ENCODE peak calls at places on chromosomes 7 and 10, in eight cellular contexts. One of them, this sample, is unnamed.

GRCh38 chr7:114689391-114689790 is 232.5 kb upstream of the MDFIC start:
- DNase-seq in IMR-90: no peak
- DNase-seq in gastrocnemius medialis: no peak
- DNase-seq in Peyer's patch: no peak
- DNase-seq in left ventricle myocardium inferior: no peak
- DNase-seq in SK-N-SH: no peak
- DNase-seq in body of pancreas: no peak
- DNase-seq in tibial artery: no peak
- DNase-seq in this sample: no peak

GRCh38 chr10:98528785-98529183 is 82.0 kb upstream of the HPS1 start:
- DNase-seq in IMR-90: no peak
- DNase-seq in gastrocnemius medialis: no peak
- DNase-seq in Peyer's patch: no peak
- DNase-seq in left ventricle myocardium inferior: no peak
- DNase-seq in SK-N-SH: no peak
- DNase-seq in body of pancreas: no peak
- DNase-seq in tibial artery: no peak
- DNase-seq in this sample: no peak

GRCh38 chr10:132654708-132655661 is 117.4 kb downstream of the INPP5A start:
- DNase-seq in IMR-90: peak; percentile 55
- DNase-seq in gastrocnemius medialis: no peak
- DNase-seq in Peyer's patch: peak; percentile 73
- DNase-seq in left ventricle myocardium inferior: peak; percentile 42
- DNase-seq in SK-N-SH: peak; percentile 95
- DNase-seq in body of pancreas: peak; percentile 48
- DNase-seq in tibial artery: no peak
- DNase-seq in this sample: peak; percentile 44

GRCh38 chr10:77493851-77494788 is 143.5 kb downstream of the KCNMA1 start:
- DNase-seq in IMR-90: peak; percentile 54
- DNase-seq in gastrocnemius medialis: no peak
- DNase-seq in Peyer's patch: no peak
- DNase-seq in left ventricle myocardium inferior: no peak
- DNase-seq in SK-N-SH: peak; percentile 69
- DNase-seq in body of pancreas: no peak
- DNase-seq in tibial artery: no peak
- DNase-seq in this sample: no peak

GRCh38 chr7:2209146-2209960 is 23.4 kb downstream of the MAD1L1 start:
- DNase-seq in IMR-90: peak; percentile 68
- DNase-seq in gastrocnemius medialis: peak; percentile 38
- DNase-seq in Peyer's patch: peak; percentile 77
- DNase-seq in left ventricle myocardium inferior: peak; percentile 72
- DNase-seq in SK-N-SH: peak; percentile 95
- DNase-seq in body of pancreas: peak; percentile 41
- DNase-seq in tibial artery: peak; percentile 46
- DNase-seq in this sample: peak; percentile 85

GRCh38 chr7:36062159-36062815 is 90.8 kb upstream of the EEPD1 start:
- DNase-seq in IMR-90: no peak
- DNase-seq in gastrocnemius medialis: no peak
- DNase-seq in Peyer's patch: no peak
- DNase-seq in left ventricle myocardium inferior: no peak
- DNase-seq in SK-N-SH: no peak
- DNase-seq in body of pancreas: no peak
- DNase-seq in tibial artery: peak; percentile 59
- DNase-seq in this sample: peak; percentile 27

GRCh38 chr10:60463726-60464125 is 74.1 kb upstream of the ANK3 start:
- DNase-seq in IMR-90: peak; percentile 18
- DNase-seq in gastrocnemius medialis: no peak
- DNase-seq in Peyer's patch: no peak
- DNase-seq in left ventricle myocardium inferior: no peak
- DNase-seq in SK-N-SH: no peak
- DNase-seq in body of pancreas: no peak
- DNase-seq in tibial artery: no peak
- DNase-seq in this sample: no peak

GRCh38 chr10:15879663-15880062 is 19.4 kb upstream of the MINDY3 start:
- DNase-seq in IMR-90: no peak
- DNase-seq in gastrocnemius medialis: no peak
- DNase-seq in Peyer's patch: no peak
- DNase-seq in left ventricle myocardium inferior: no peak
- DNase-seq in SK-N-SH: no peak
- DNase-seq in body of pancreas: no peak
- DNase-seq in tibial artery: no peak
- DNase-seq in this sample: no peak

GRCh38 chr10:63763744-63764143 is 242.5 kb downstream of the REEP3 start:
- DNase-seq in IMR-90: peak; percentile 15
- DNase-seq in gastrocnemius medialis: no peak
- DNase-seq in Peyer's patch: no peak
- DNase-seq in left ventricle myocardium inferior: no peak
- DNase-seq in SK-N-SH: no peak
- DNase-seq in body of pancreas: no peak
- DNase-seq in tibial artery: no peak
- DNase-seq in this sample: no peak

GRCh38 chr10:27383595-27384542 is 120.2 kb upstream of the RAB18 start:
- DNase-seq in IMR-90: peak; percentile 6
- DNase-seq in gastrocnemius medialis: no peak
- DNase-seq in Peyer's patch: no peak
- DNase-seq in left ventricle myocardium inferior: no peak
- DNase-seq in SK-N-SH: no peak
- DNase-seq in body of pancreas: no peak
- DNase-seq in tibial artery: no peak
- DNase-seq in this sample: no peak

GRCh38 chr10:94212876-94213595 is 149.7 kb downstream of the NOC3L start:
- DNase-seq in IMR-90: no peak
- DNase-seq in gastrocnemius medialis: peak; percentile 82
- DNase-seq in Peyer's patch: peak; percentile 60
- DNase-seq in left ventricle myocardium inferior: no peak
- DNase-seq in SK-N-SH: no peak
- DNase-seq in body of pancreas: peak; percentile 17
- DNase-seq in tibial artery: peak; percentile 60
- DNase-seq in this sample: peak; percentile 73

GRCh38 chr10:88791924-88792323 is 10.6 kb upstream of the LIPM start:
- DNase-seq in IMR-90: peak; percentile 8
- DNase-seq in gastrocnemius medialis: no peak
- DNase-seq in Peyer's patch: peak; percentile 48
- DNase-seq in left ventricle myocardium inferior: no peak
- DNase-seq in SK-N-SH: peak; percentile 19
- DNase-seq in body of pancreas: peak; percentile 12
- DNase-seq in tibial artery: no peak
- DNase-seq in this sample: no peak

GRCh38 chr10:18378766-18379165 is 238.5 kb downstream of the CACNB2 start:
- DNase-seq in IMR-90: no peak
- DNase-seq in gastrocnemius medialis: no peak
- DNase-seq in Peyer's patch: no peak
- DNase-seq in left ventricle myocardium inferior: peak; percentile 32
- DNase-seq in SK-N-SH: no peak
- DNase-seq in body of pancreas: no peak
- DNase-seq in tibial artery: no peak
- DNase-seq in this sample: no peak

GRCh38 chr7:2172311-2173183 is 60.2 kb downstream of the MAD1L1 start:
- DNase-seq in IMR-90: peak; percentile 97
- DNase-seq in gastrocnemius medialis: no peak
- DNase-seq in Peyer's patch: no peak
- DNase-seq in left ventricle myocardium inferior: no peak
- DNase-seq in SK-N-SH: peak; percentile 39
- DNase-seq in body of pancreas: peak; percentile 51
- DNase-seq in tibial artery: no peak
- DNase-seq in this sample: no peak

GRCh38 chr7:105202561-105203130 is 186.1 kb downstream of the SRPK2 start:
- DNase-seq in IMR-90: peak; percentile 33
- DNase-seq in gastrocnemius medialis: no peak
- DNase-seq in Peyer's patch: no peak
- DNase-seq in left ventricle myocardium inferior: no peak
- DNase-seq in SK-N-SH: no peak
- DNase-seq in body of pancreas: no peak
- DNase-seq in tibial artery: no peak
- DNase-seq in this sample: no peak

GRCh38 chr10:20110435-20111119 is 294.3 kb downstream of the PLXDC2 start:
- DNase-seq in IMR-90: no peak
- DNase-seq in gastrocnemius medialis: no peak
- DNase-seq in Peyer's patch: no peak
- DNase-seq in left ventricle myocardium inferior: no peak
- DNase-seq in SK-N-SH: no peak
- DNase-seq in body of pancreas: no peak
- DNase-seq in tibial artery: no peak
- DNase-seq in this sample: no peak
- H3K27ac ChIP-seq in IMR-90: no peak overlapping the region
- H3K27ac ChIP-seq in gastrocnemius medialis: no peak overlapping the region
- H3K27ac ChIP-seq in Peyer's patch: no peak overlapping the region
- H3K27ac ChIP-seq in left ventricle myocardium inferior: no peak overlapping the region
- H3K27ac ChIP-seq in SK-N-SH: no peak overlapping the region
- H3K27ac ChIP-seq in body of pancreas: no peak overlapping the region
- H3K27ac ChIP-seq in tibial artery: no peak overlapping the region
- H3K27ac ChIP-seq in this sample: no peak overlapping the region

GRCh38 chr10:125148021-125148439 is 12.3 kb downstream of the CTBP2 start:
- DNase-seq in IMR-90: no peak
- DNase-seq in gastrocnemius medialis: no peak
- DNase-seq in Peyer's patch: peak; percentile 45
- DNase-seq in left ventricle myocardium inferior: no peak
- DNase-seq in SK-N-SH: no peak
- DNase-seq in body of pancreas: peak; percentile 67
- DNase-seq in tibial artery: peak; percentile 52
- DNase-seq in this sample: peak; percentile 76
- H3K27ac ChIP-seq in IMR-90: peak overlapping the region; percentile 45
- H3K27ac ChIP-seq in gastrocnemius medialis: peak overlapping the region; percentile 97
- H3K27ac ChIP-seq in Peyer's patch: no peak overlapping the region
- H3K27ac ChIP-seq in left ventricle myocardium inferior: peak overlapping the region; percentile 71
- H3K27ac ChIP-seq in SK-N-SH: peak overlapping the region; percentile 40
- H3K27ac ChIP-seq in body of pancreas: peak overlapping the region; percentile 100
- H3K27ac ChIP-seq in tibial artery: peak overlapping the region; percentile 89
- H3K27ac ChIP-seq in this sample: peak overlapping the region; percentile 98

GRCh38 chr10:11162828-11163599 is 145.3 kb downstream of the CELF2 start:
- DNase-seq in IMR-90: no peak
- DNase-seq in gastrocnemius medialis: peak; percentile 27
- DNase-seq in Peyer's patch: peak; percentile 95
- DNase-seq in left ventricle myocardium inferior: peak; percentile 42
- DNase-seq in SK-N-SH: no peak
- DNase-seq in body of pancreas: peak; percentile 78
- DNase-seq in tibial artery: peak; percentile 77
- DNase-seq in this sample: no peak

GRCh38 chr10:11165591-11166543 is 148.2 kb downstream of the CELF2 start:
- DNase-seq in IMR-90: no peak
- DNase-seq in gastrocnemius medialis: peak; percentile 37
- DNase-seq in Peyer's patch: peak; percentile 91
- DNase-seq in left ventricle myocardium inferior: peak; percentile 70
- DNase-seq in SK-N-SH: peak; percentile 71
- DNase-seq in body of pancreas: peak; percentile 54
- DNase-seq in tibial artery: peak; percentile 75
- DNase-seq in this sample: peak; percentile 62

GRCh38 chr10:11167233-11167979 is 149.7 kb downstream of the CELF2 start:
- DNase-seq in IMR-90: no peak
- DNase-seq in gastrocnemius medialis: no peak
- DNase-seq in Peyer's patch: no peak
- DNase-seq in left ventricle myocardium inferior: no peak
- DNase-seq in SK-N-SH: no peak
- DNase-seq in body of pancreas: no peak
- DNase-seq in tibial artery: no peak
- DNase-seq in this sample: no peak

GRCh38 chr10:11163990-11164805 is 146.5 kb downstream of the CELF2 start:
- DNase-seq in IMR-90: no peak
- DNase-seq in gastrocnemius medialis: no peak
- DNase-seq in Peyer's patch: peak; percentile 63
- DNase-seq in left ventricle myocardium inferior: peak; percentile 33
- DNase-seq in SK-N-SH: no peak
- DNase-seq in body of pancreas: no peak
- DNase-seq in tibial artery: no peak
- DNase-seq in this sample: no peak

DNA sequence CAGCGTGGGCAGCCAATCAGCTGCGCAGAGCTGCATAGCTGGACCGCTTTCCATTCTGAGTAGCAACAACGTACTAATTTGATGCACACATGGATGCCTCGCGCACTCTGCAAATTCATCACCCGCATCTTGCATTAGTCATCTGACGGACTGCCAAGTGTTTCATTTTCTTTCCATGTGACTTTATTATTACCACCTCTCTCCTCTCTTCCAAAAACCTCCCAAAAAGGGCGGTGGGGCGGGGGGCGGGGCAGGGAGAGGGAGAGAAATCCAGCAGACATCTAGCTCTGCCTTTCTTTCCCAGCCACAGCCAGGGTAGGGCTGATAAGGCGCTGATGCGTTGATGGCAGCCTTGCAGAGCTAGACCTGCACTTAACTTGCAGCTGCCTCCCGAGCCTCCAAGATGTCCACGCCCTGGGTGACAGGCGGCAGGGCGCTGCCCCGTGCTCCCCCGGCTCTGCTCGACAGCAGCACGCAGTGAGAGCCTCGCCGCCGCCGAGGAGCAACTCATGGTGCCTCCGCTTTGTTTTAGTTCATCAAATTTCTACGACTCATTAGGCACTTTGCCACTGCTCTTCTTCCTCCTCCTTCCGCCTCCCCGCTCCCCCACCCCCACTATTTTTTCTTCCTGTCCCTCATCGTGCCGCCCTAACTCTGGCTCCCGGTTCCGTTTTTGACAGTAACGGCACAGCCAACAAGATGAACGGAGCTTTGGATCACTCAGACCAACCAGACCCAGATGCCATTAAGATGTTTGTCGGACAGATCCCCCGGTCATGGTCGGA is 147.3 kb downstream of the CELF2 start:
- DNase-seq in IMR-90: peak; percentile 78
- DNase-seq in gastrocnemius medialis: peak; percentile 55
- DNase-seq in Peyer's patch: peak; percentile 89
- DNase-seq in left ventricle myocardium inferior: peak; percentile 70
- DNase-seq in SK-N-SH: peak; percentile 69
- DNase-seq in body of pancreas: peak; percentile 62
- DNase-seq in tibial artery: peak; percentile 74
- DNase-seq in this sample: peak; percentile 49
- H3K27ac ChIP-seq in IMR-90: no peak overlapping the region
- H3K27ac ChIP-seq in gastrocnemius medialis: peak overlapping the region; percentile 62
- H3K27ac ChIP-seq in Peyer's patch: peak overlapping the region; percentile 99
- H3K27ac ChIP-seq in left ventricle myocardium inferior: peak overlapping the region; percentile 91
- H3K27ac ChIP-seq in SK-N-SH: no peak overlapping the region
- H3K27ac ChIP-seq in body of pancreas: no peak overlapping the region
- H3K27ac ChIP-seq in tibial artery: peak overlapping the region; percentile 68
- H3K27ac ChIP-seq in this sample: peak overlapping the region; percentile 24

DNA sequence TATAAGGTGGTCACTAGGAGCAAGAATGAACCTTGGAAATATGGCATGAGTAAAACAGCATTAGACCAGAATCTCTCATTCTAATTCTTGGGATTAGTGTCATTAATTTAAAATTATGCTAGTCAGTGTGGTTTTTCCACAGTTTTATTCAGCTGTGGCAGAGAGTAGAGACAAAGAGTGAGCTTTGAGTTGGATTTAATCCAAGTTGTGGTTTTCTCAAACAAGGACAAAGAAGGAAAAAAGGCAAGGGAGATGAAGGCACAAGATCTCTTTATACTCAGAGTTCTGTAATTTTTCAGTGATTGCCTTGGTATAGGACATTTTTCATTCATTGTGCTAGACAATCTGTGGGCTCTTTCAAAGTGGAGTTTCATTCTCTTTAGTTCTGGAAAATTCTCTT is 28.2 kb upstream of the AKAP9 start:
- DNase-seq in IMR-90: peak; percentile 5
- DNase-seq in gastrocnemius medialis: no peak
- DNase-seq in Peyer's patch: no peak
- DNase-seq in left ventricle myocardium inferior: no peak
- DNase-seq in SK-N-SH: no peak
- DNase-seq in body of pancreas: no peak
- DNase-seq in tibial artery: no peak
- DNase-seq in this sample: no peak
- H3K27ac ChIP-seq in IMR-90: no peak overlapping the region
- H3K27ac ChIP-seq in gastrocnemius medialis: no peak overlapping the region
- H3K27ac ChIP-seq in Peyer's patch: no peak overlapping the region
- H3K27ac ChIP-seq in left ventricle myocardium inferior: no peak overlapping the region
- H3K27ac ChIP-seq in SK-N-SH: peak overlapping the region; percentile 53
- H3K27ac ChIP-seq in body of pancreas: no peak overlapping the region
- H3K27ac ChIP-seq in tibial artery: no peak overlapping the region
- H3K27ac ChIP-seq in this sample: no peak overlapping the region

This sample was measured in psoas muscle.